ENCODE peak calls at places on chromosomes 1 and 21, in six cellular contexts. Q is Panc1, O is HAP-1, V is HCT116, U is neuronal stem cell, L is thyroid gland. B is an unnamed sample. For H3K9me3, the result is how much of the 10 kb centered on the place peaks cover.

GRCh38 chr1:62590255-62590969 is 6.9 kb upstream of the ANGPTL3 start:
- DNase-seq in Q (no peak), L (no peak), V (no peak), O (no peak), U (no peak), B (no peak)

GRCh38 chr1:65245290-65245689 is 64.1 kb upstream of the DNAJC6 start:
- DNase-seq in L (no peak), V (no peak), Q (no peak), O (no peak), U (no peak), B (no peak)

GRCh38 chr21:34129971-34130597 is 56.7 kb downstream of the MRPS6 start:
- DNase-seq in V (no peak), U (peak), L (peak), O (peak), Q (no peak), B (no peak)

GRCh38 chr1:97252076-97252475 is 530.5 kb downstream of the PTBP2 start:
- DNase-seq in O (no peak), Q (no peak), L (peak), V (no peak), U (no peak), B (no peak)

GRCh38 chr21:34088752-34089151 is 15.4 kb downstream of the MRPS6 start:
- DNase-seq in V (no peak), O (no peak), L (no peak), U (no peak), Q (no peak), B (no peak)

GRCh38 chr21:16579538-16579937 is 849.8 kb downstream of the USP25 start:
- DNase-seq in L (peak), Q (no peak), U (no peak), O (no peak), V (no peak), B (no peak)

GRCh38 chr1:174556392-174556791 is 108.6 kb downstream of the GPR52 start:
- DNase-seq in L (no peak), Q (no peak), O (no peak), V (no peak), U (no peak), B (no peak)

GRCh38 chr1:23980006-23980724 is at the start of gene SRSF10:
- DNase-seq in Q (peak), O (peak), V (peak), U (peak), L (peak), B (peak)

GRCh38 chr1:40300651-40301050 is 16.4 kb downstream of the COL9A2 start:
- DNase-seq in U (no peak), V (no peak), O (no peak), Q (no peak), L (no peak), B (no peak)

GRCh38 chr1:176691251-176692228 is 228.6 kb downstream of the PAPPA2 start:
- DNase-seq in U (peak), V (peak), L (peak), O (peak), Q (peak), B (peak)

GRCh38 chr1:209675567-209676154 is 449 bp downstream of the G0S2 start:
- DNase-seq in U (peak), Q (no peak), V (no peak), O (no peak), L (peak), B (no peak)

GRCh38 chr1:225811622-225812487 is 1.9 kb downstream of the EPHX1 start:
- DNase-seq in Q (no peak), O (peak), U (no peak), L (no peak), V (no peak), B (no peak)

GRCh38 chr1:17885663-17886062 is 130.5 kb downstream of the ACTL8 start:
- DNase-seq in Q (no peak), O (no peak), V (no peak), U (no peak), L (no peak), B (no peak)

GRCh38 chr1:168088511-168089325 is 48.0 kb downstream of the GPR161 start:
- DNase-seq in L (no peak), U (no peak), O (no peak), V (no peak), Q (no peak), B (no peak)

GRCh38 chr1:25692560-25692959 is 76.0 kb downstream of the MAN1C1 start:
- DNase-seq in V (no peak), Q (no peak), L (no peak), O (peak), U (no peak), B (no peak)

GRCh38 chr1:180951186-180951745 is 38.6 kb downstream of the KIAA1614 start:
- DNase-seq in V (no peak), U (no peak), L (no peak), O (no peak), Q (no peak), B (no peak)

GRCh38 chr21:43792406-43792805 is 3.0 kb downstream of the RRP1 start:
- DNase-seq in Q (no peak), U (no peak), L (no peak), O (no peak), V (no peak), B (no peak)

GRCh38 chr21:20040768-20041167 is 957.4 kb upstream of the NCAM2 start:
- DNase-seq in O (no peak), V (no peak), L (no peak), Q (no peak), U (no peak), B (no peak)

GRCh38 chr1:107536266-107536665 is 395.4 kb downstream of the NTNG1 start:
- DNase-seq in V (no peak), O (no peak), Q (no peak), L (no peak), U (no peak), B (no peak)

GRCh38 chr21:25005388-25005787 is 601.9 kb downstream of the MRPL39 start:
- DNase-seq in L (no peak), Q (no peak), V (no peak), U (no peak), O (no peak), B (no peak)

GRCh38 chr21:27681038-27681437 is 714.1 kb upstream of the ADAMTS5 start:
- DNase-seq in U (no peak), Q (no peak), L (no peak), V (no peak), O (no peak), B (no peak)

GRCh38 chr1:61237659-61238370 is 155.5 kb downstream of the NFIA start:
- DNase-seq in V (no peak), L (no peak), Q (no peak), U (no peak), O (no peak), B (no peak)

GRCh38 chr1:162404550-162405160 is 7.3 kb downstream of the SH2D1B start:
- DNase-seq in O (no peak), Q (no peak), L (no peak), V (no peak), U (no peak), B (no peak)

GRCh38 chr1:173201968-173202367 is 5.2 kb downstream of the TNFSF4 start:
- DNase-seq in V (no peak), U (no peak), Q (no peak), O (no peak), L (no peak), B (no peak)

GRCh38 chr1:93798301-93798700 is 80.7 kb downstream of the DNTTIP2 start:
- DNase-seq in O (no peak), V (no peak), L (no peak), U (no peak), Q (no peak), B (no peak)

GRCh38 chr1:246416261-246416660 is 90.8 kb downstream of the SMYD3 start:
- DNase-seq in L (no peak), V (no peak), U (no peak), Q (no peak), O (no peak), B (no peak)
- H3K9me3 ChIP-seq in L (under half), V (under half), U (under half), Q (under half), O (under half), B (under half)

DNA sequence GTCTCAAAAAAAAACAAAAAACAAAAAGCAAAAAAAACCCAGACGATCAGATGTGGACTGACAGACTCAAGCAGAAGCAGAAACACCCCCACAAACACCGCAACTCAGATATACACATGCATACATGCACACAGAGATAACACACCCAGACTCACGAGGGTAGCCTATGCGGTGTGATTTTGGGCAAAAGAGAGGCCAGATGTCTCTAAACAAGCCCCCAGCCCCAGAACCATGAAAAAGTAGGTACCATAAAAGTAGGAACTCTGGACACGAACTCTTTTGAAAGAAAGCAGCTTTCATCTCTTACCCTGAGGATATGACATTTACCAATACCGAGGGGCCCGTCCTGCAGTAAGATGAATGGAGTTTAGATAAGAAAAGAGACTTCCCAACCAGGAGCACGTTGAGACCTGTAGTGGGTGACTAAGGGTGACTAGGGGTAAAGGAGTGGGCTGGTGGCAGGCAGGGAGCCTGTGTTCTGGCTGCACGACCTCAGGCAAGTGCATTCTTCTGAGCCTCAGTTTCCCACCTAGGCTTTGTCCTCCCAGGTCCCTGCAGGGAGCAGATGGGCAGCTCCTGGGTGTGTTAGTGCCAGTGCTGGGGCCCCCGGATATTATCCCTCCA is 1.5 kb upstream of the TINAGL1 start:
- DNase-seq in U (no peak), V (no peak), O (no peak), L (no peak), Q (no peak), B (no peak)
- H3K4me3 ChIP-seq in U (no peak), V (peak), O (no peak), L (no peak), Q (no peak), B (no peak)

GRCh38 chr1:82790556-82790955 is 989.8 kb downstream of the ADGRL2 start:
- DNase-seq in O (no peak), U (no peak), V (no peak), Q (no peak), L (no peak), B (no peak)

GRCh38 chr1:82788660-82789059 is 987.9 kb downstream of the ADGRL2 start:
- DNase-seq in Q (no peak), O (no peak), L (no peak), U (no peak), V (no peak), B (no peak)

GRCh38 chr1:82792151-82792550 is 991.4 kb downstream of the ADGRL2 start:
- DNase-seq in V (no peak), U (no peak), L (no peak), O (no peak), Q (no peak), B (no peak)

GRCh38 chr1:82783025-82783424 is 982.3 kb downstream of the ADGRL2 start:
- DNase-seq in O (no peak), Q (no peak), L (no peak), V (no peak), U (no peak), B (no peak)

DNA sequence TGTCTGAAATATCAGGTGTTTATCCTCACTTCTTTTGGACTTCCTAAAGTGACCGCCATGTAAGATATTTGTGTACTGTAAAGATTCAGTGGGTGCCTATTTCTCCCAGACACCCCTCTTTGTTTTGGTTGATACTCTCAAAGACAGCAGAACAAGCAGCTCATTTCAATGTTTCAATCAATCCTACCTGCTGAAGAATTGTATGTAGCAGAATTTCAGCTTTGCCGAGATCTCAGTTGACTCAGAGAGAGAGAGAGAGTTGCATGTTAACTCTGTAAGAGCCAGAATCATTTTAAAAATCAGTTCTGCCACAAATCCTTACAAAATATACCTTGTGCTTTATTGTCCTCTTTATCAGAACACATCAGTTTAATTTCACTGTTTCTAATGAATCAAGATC is 987.3 kb downstream of the ADGRL2 start:
- DNase-seq in V (no peak), O (no peak), U (no peak), L (no peak), Q (no peak), B (no peak)
- H3K9me3 ChIP-seq in V (under half), O (under half), U (under half), L (under half), Q (under half), B (under half)

GRCh38 chr1:26913389-26913753 is 404 bp downstream of the NR0B2 start:
- DNase-seq in Q (no peak), V (no peak), L (no peak), U (no peak), O (no peak), B (no peak)
- H3K4me3 ChIP-seq in Q (peak), V (no peak), L (no peak), U (no peak), O (no peak), B (no peak)

GRCh38 chr1:154335351-154335714 is 10.0 kb downstream of the ATP8B2 start:
- DNase-seq in U (no peak), Q (no peak), V (no peak), O (no peak), L (no peak), B (no peak)
- H3K9me3 ChIP-seq in U (under half), Q (under half), V (under half), O (under half), L (under half), B (under half)

GRCh38 chr1:27858072-27858948 is 14.0 kb upstream of the THEMIS2 start:
- DNase-seq in O (peak), Q (peak), U (peak), V (peak), L (peak), B (peak)
- H3K4me3 ChIP-seq in O (no peak), Q (no peak), U (no peak), V (no peak), L (no peak), B (no peak)

GRCh38 chr1:4315202-4315601 is 339.2 kb upstream of the AJAP1 start:
- DNase-seq in L (no peak), V (no peak), Q (no peak), O (no peak), U (no peak), B (no peak)
- H3K9me3 ChIP-seq in L (under half), V (under half), Q (under half), O (under half), U (under half), B (under half)

GRCh38 chr1:36211841-36212240 is 12.4 kb upstream of the THRAP3 start:
- DNase-seq in O (no peak), L (no peak), U (no peak), V (no peak), Q (no peak), B (no peak)
- H3K4me3 ChIP-seq in O (no peak), L (no peak), U (no peak), V (no peak), Q (no peak), B (no peak)

DNA sequence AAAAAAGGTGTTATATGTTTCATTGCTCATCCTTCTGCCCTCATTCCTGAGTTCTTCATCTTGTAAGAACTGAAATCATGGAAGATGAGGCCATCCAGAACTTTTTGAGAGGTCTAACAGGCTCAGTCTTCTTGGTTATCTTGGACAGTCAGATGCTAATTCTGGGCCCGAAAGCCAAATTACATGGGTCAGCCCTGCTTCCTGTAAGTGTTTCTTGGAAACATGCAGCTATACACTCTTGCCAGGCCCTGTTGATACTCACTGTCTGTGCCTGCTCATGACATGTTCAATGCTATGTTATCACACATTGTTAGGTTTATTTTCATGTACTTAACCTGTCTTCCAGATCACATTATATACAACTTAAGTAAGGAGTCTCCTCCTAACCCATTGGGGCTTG is 542.5 kb downstream of the NUF2 start:
- DNase-seq in V (no peak), U (no peak), O (no peak), Q (no peak), L (no peak), B (no peak)
- H3K9me3 ChIP-seq in V (under half), U (under half), O (under half), Q (under half), L (under half), B (under half)

GRCh38 chr21:44931137-44931500 is 8.7 kb upstream of the SLX9 start:
- DNase-seq in V (no peak), U (no peak), L (no peak), Q (no peak), O (no peak), B (no peak)

GRCh38 chr21:44933199-44933937 is 6.5 kb upstream of the SLX9 start:
- DNase-seq in U (no peak), L (no peak), V (no peak), Q (no peak), O (no peak), B (no peak)

GRCh38 chr21:44933938-44934260 is 5.9 kb upstream of the SLX9 start:
- DNase-seq in L (no peak), U (no peak), O (no peak), Q (no peak), V (no peak), B (no peak)

GRCh38 chr21:44931501-44932365 is 8.1 kb upstream of the SLX9 start:
- DNase-seq in U (no peak), V (no peak), Q (no peak), O (no peak), L (no peak), B (peak)

DNA sequence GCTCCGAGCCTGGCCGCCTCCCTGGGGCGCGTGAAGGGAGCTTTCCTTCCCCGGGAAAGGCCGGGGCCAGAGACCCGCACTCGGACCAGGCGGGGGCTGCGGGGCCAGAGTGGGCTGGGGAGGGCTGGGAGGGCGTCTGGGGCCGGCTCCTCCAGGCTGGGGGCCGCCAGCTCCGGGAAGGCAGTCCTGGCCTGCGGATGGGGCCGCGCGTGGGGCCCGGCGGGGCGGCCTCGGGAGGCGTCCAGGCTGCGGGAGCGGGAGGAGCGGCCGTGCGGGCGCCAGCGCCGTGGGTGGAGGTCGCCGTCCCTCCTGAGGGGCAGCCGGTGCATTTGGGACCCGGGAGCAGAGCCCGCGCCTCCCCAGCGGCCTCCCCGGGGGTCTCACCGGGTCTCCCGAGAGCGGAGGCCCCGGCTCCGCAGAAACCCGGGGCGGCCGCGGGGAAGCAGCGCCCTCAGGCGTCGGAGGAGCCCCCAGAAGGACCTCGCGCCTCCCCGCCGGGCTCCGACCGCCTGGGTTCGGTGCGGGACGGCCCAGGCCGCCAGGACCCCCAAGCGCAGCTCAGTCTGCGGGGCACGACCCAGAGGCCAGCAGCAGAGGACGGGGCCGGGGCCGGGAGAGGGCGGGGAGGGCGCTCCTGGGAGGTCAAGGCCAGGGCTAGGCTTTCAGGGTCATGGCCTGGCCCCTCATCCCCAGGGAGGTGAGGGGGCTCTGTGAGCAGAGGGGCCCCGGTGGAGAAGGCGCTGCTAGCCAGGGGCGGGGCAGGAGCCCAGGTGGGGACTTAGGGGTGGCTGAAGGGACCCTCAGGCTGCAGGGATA is 7.3 kb upstream of the SLX9 start:
- DNase-seq in Q (no peak), L (no peak), V (no peak), U (no peak), O (peak), B (peak)
- H3K4me3 ChIP-seq in Q (peak), L (no peak), V (no peak), U (no peak), O (peak), B (peak)